ENCODE peak calls at places on chromosomes 12 and 14, in six cellular contexts. R, I, V, W, L and Q are unnamed samples. For H3K27me3, the result is how much of the 10 kb centered on the place peaks cover.

GRCh38 chr12:123118397-123118945 is 32.4 kb downstream of the PITPNM2 start:
- DNase-seq in R (no peak), I (no peak), V (no peak), W (no peak), L (no peak), Q (no peak)

GRCh38 chr12:42213954-42214426 is 24.1 kb downstream of the YAF2 start:
- DNase-seq in R (no peak), I (no peak), V (peak), W (no peak), L (no peak), Q (no peak)

GRCh38 chr14:100679707-100680438 is 46.8 kb upstream of the DLK1 start:
- DNase-seq in R (no peak), I (no peak), V (no peak), W (no peak), L (no peak), Q (peak)

GRCh38 chr14:58270628-58271027 is 26.0 kb downstream of the PSMA3 start:
- DNase-seq in R (no peak), I (no peak), V (no peak), W (no peak), L (no peak), Q (no peak)

GRCh38 chr12:113162102-113163029 is 12.8 kb downstream of the CFAP73 start:
- DNase-seq in R (no peak), I (peak), V (peak), W (no peak), L (peak), Q (no peak)

GRCh38 chr12:85821216-85821615 is 15.0 kb downstream of the RASSF9 start:
- DNase-seq in R (no peak), I (no peak), V (peak), W (no peak), L (no peak), Q (no peak)

GRCh38 chr12:99619389-99620158 is 28.0 kb upstream of the GARIN6 start:
- DNase-seq in R (no peak), I (peak), V (no peak), W (peak), L (peak), Q (peak)

GRCh38 chr12:113222730-113223531 is 1.7 kb downstream of the TPCN1 start:
- DNase-seq in R (no peak), I (no peak), V (peak), W (no peak), L (no peak), Q (peak)

GRCh38 chr12:115910057-115910456 is 367.4 kb downstream of the MED13L start:
- DNase-seq in R (no peak), I (no peak), V (no peak), W (no peak), L (no peak), Q (no peak)

GRCh38 chr12:46224401-46224800 is 44.4 kb downstream of the SLC38A1 start:
- DNase-seq in R (no peak), I (no peak), V (no peak), W (no peak), L (no peak), Q (no peak)

DNA sequence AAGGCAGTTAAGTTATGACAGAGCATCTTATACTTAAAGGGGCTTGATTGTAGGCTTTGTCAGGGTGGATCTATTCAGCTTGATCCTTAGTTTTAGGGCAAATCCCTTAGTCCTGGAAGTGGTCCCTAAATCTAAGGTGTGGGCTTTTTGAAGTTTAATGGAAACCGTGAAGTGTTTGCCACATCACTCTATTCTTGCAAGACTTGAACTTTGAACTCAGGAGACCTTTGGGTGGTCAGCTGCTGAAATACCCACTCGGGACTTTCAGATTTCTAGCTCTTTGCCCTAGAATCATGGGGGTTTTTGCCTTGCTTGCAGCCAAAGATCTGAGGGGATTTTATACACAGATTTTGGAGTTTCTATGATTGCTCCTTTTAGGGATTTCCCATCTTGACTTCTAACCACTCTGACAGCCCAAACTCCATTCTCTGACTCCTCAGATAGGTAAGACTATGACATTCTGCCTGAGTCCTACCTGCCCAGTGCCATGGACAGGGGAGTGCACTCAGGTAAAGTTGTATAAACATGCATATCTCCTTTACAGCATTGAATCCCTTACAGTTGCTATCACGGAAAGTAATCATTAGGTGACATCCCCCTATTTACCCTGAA is 39.9 kb downstream of the SNAPC1 start:
- DNase-seq in R (no peak), I (no peak), V (no peak), W (no peak), L (no peak), Q (no peak)
- TF ChIP-seq MAX in R (no peak), I (no peak), V (no peak), W (no peak), L (no peak), Q (no peak)

DNA sequence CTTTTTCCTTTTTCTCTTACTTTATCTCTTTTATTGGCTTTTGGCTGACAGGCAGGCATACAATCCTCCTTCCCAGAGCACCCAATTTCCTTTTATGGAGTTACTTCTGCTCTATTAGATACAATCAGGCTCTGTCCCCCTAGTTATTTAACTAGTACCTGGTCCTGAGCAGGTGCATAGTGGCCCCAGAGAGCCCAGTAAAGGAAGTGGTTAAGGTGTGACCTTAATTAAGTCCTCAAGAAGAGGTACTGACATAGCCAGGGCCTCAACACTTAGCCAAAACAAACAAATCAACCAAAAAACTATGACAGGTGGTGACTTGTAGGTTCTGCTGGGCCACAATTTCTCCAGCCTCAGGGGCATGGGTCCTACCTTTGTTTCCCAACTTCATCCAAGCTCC is 82.9 kb downstream of the CCDC60 start:
- DNase-seq in R (no peak), I (no peak), V (no peak), W (no peak), L (no peak), Q (no peak)
- H3K27me3 ChIP-seq in R (under half), I (under half), V (under half), W (under half), L (under half), Q (under half)

GRCh38 chr14:101731187-101732080 is 30.1 kb upstream of the PPP2R5C start:
- DNase-seq in R (no peak), I (no peak), V (peak), W (peak), L (peak), Q (peak)
- TF ChIP-seq MAX in R (peak), I (no peak), V (no peak), W (peak), L (no peak), Q (peak)

GRCh38 chr12:52749827-52750226 is 27.3 kb downstream of the KRT76 start:
- DNase-seq in R (no peak), I (no peak), V (no peak), W (no peak), L (no peak), Q (no peak)
- H3K27me3 ChIP-seq in R (under half), I (under half), V (under half), W (half or more), L (under half), Q (under half)

DNA sequence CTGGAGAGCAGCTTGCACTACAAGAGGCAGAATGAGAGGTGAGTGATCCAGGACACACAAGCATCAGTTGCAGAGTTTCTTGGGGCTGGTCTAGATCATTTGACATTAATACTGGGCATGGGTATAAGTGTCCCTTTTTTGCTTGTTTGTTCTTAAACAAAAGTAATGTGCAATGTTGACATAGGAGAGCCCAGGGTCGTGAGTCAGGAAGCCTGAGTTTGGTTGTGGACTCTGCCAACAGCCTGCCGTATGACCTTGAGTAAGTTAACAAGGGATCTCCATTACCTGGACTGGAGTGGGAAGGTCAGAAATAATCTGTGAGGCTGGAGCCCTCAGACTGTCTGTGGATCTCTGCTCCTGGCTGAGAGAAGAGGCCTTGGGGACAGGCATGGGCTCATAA is 170.3 kb downstream of the KCNA5 start:
- DNase-seq in R (no peak), I (no peak), V (no peak), W (no peak), L (no peak), Q (peak)
- TF ChIP-seq MAX in R (no peak), I (no peak), V (no peak), W (no peak), L (no peak), Q (no peak)

GRCh38 chr14:104657563-104658324 is 31.7 kb upstream of the INF2 start:
- DNase-seq in R (no peak), I (no peak), V (no peak), W (no peak), L (no peak), Q (no peak)
- H3K27me3 ChIP-seq in R (under half), I (under half), V (under half), W (under half), L (under half), Q (under half)

GRCh38 chr14:24430682-24431568 is 1.2 kb downstream of the KHNYN start:
- DNase-seq in R (no peak), I (no peak), V (peak), W (no peak), L (peak), Q (no peak)
- TF ChIP-seq MAX in R (no peak), I (no peak), V (no peak), W (no peak), L (no peak), Q (no peak)

GRCh38 chr12:109720152-109720855 is 6.7 kb downstream of the FAM222A start:
- DNase-seq in R (no peak), I (peak), V (no peak), W (no peak), L (no peak), Q (no peak)
- H3K27me3 ChIP-seq in R (under half), I (under half), V (under half), W (under half), L (under half), Q (under half)

GRCh38 chr14:105505101-105505500 is 14.1 kb downstream of the TEDC1 start:
- DNase-seq in R (no peak), I (peak), V (no peak), W (no peak), L (no peak), Q (no peak)

GRCh38 chr14:105502446-105503295 is 11.6 kb downstream of the TEDC1 start:
- DNase-seq in R (no peak), I (peak), V (no peak), W (no peak), L (no peak), Q (no peak)

GRCh38 chr14:105503296-105503640 is 12.2 kb downstream of the TEDC1 start:
- DNase-seq in R (no peak), I (peak), V (no peak), W (no peak), L (no peak), Q (no peak)

GRCh38 chr14:105501504-105502291 is 10.7 kb downstream of the TEDC1 start:
- DNase-seq in R (no peak), I (no peak), V (no peak), W (no peak), L (no peak), Q (no peak)

DNA sequence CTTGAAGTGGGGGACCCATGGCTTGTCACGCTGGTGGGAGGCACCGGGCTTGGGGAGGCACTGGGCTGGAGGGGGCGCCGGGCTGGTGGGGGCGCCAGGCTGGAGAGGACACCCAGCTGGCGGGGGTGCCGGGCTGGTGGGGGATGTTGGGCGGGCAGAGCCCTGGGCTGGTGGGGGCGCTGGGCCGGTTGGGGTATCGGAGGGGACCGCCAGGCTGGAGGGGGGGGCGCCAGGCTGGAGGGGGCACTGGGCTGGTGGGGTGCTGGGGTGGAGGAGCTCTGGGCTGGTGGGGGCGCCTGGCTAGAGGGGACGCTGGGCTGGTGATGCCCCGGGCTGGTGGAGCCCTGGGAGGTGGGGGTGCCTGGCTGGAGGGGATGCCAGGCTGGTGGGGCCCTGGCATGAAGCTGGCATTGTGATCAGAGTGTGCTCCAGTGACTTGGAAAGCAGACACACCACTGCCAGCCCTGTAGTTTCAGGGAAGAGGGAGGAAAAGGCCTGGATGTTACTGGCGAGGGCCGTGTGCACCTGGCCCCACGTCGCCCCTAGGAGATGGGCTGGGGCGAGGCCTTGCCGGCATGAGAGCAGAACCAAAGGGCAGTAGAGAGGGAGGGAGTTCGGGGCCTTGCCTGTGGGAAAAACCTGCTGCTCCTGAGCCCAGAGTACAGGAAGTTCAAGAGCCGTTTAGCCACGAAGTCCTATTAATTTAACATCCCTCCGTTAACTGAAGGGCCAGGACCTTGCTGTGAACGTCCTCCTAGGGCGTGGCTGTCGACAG is 13.1 kb downstream of the TEDC1 start:
- DNase-seq in R (no peak), I (peak), V (no peak), W (no peak), L (no peak), Q (no peak)
- TF ChIP-seq MAX in R (no peak), I (no peak), V (no peak), W (no peak), L (no peak), Q (peak)